ENCODE peak calls at places on chromosomes 5 and 9, in six cellular contexts. G, C, X, J, K and S are unnamed samples.

GRCh38 chr5:373710-374602 is 52.4 kb downstream of the AHRR start:
- DNase-seq in C (no peak), K (no peak), G (peak), X (peak), J (peak), S (no peak)

GRCh38 chr9:77019010-77019809 is at the start of gene FOXB2:
- DNase-seq in G (no peak), J (no peak), X (no peak), C (no peak), K (no peak), S (no peak)

GRCh38 chr5:172733179-172733973 is 37.6 kb downstream of the DUSP1 start:
- DNase-seq in J (no peak), C (peak), G (no peak), K (peak), X (no peak), S (peak)

GRCh38 chr9:23447944-23448343 is 378.1 kb downstream of the ELAVL2 start:
- DNase-seq in X (no peak), G (no peak), C (no peak), J (no peak), K (no peak), S (no peak)

GRCh38 chr9:569276-569675 is 272.2 kb upstream of the DMRT1 start:
- DNase-seq in J (no peak), X (no peak), K (no peak), G (no peak), C (no peak), S (no peak)

GRCh38 chr9:37262410-37262809 is 142.0 kb downstream of the ZCCHC7 start:
- DNase-seq in K (peak), J (no peak), C (no peak), G (peak), X (no peak), S (no peak)

GRCh38 chr5:88660947-88661869 is 221.8 kb downstream of the MEF2C start:
- DNase-seq in C (no peak), K (no peak), J (no peak), G (peak), X (no peak), S (no peak)

GRCh38 chr9:34907044-34907443 is 51.0 kb upstream of the PHF24 start:
- DNase-seq in K (no peak), J (no peak), C (no peak), X (no peak), G (no peak), S (no peak)

GRCh38 chr9:113219186-113219936 is 1.7 kb downstream of the FKBP15 start:
- DNase-seq in X (no peak), K (no peak), G (no peak), C (no peak), J (no peak), S (no peak)

GRCh38 chr5:80438739-80439138 is 30.9 kb downstream of the ZFYVE16 start:
- DNase-seq in G (no peak), X (no peak), C (no peak), J (no peak), K (no peak), S (no peak)

GRCh38 chr5:133048993-133049725 is 2.7 kb upstream of the HSPA4 start:
- DNase-seq in X (no peak), G (no peak), K (no peak), J (no peak), C (no peak), S (no peak)

GRCh38 chr9:126833710-126834345 is 26.6 kb upstream of the ZBTB34 start:
- DNase-seq in J (no peak), G (no peak), C (no peak), K (no peak), X (no peak), S (no peak)

GRCh38 chr9:87498816-87499454 is 1.3 kb downstream of the DAPK1 start:
- DNase-seq in G (peak), J (no peak), X (no peak), C (no peak), K (no peak), S (no peak)

GRCh38 chr5:172679621-172680212 is 38.7 kb downstream of the NEURL1B start:
- DNase-seq in K (no peak), G (no peak), C (no peak), X (no peak), J (no peak), S (no peak)

GRCh38 chr5:158543539-158544387 is 556.0 kb downstream of the EBF1 start:
- DNase-seq in K (no peak), G (no peak), C (no peak), X (no peak), J (no peak), S (no peak)

GRCh38 chr5:67730917-67731474 is 484.6 kb upstream of the PIK3R1 start:
- DNase-seq in G (peak), J (no peak), X (no peak), C (no peak), K (no peak), S (no peak)

GRCh38 chr9:93820667-93821306 is 134.4 kb downstream of the BARX1 start:
- DNase-seq in J (no peak), G (peak), C (no peak), X (no peak), K (no peak), S (no peak)

GRCh38 chr9:1373445-1373844 is 323.3 kb downstream of the DMRT2 start:
- DNase-seq in K (no peak), G (no peak), X (no peak), C (no peak), J (no peak), S (no peak)

GRCh38 chr9:136318111-136318768 is 9.1 kb upstream of the GPSM1 start:
- DNase-seq in J (no peak), K (no peak), G (no peak), X (no peak), C (no peak), S (no peak)

GRCh38 chr5:55236800-55237199 is 3.4 kb upstream of the CCNO start:
- DNase-seq in J (no peak), C (no peak), X (no peak), K (no peak), G (no peak), S (no peak)

GRCh38 chr9:112582863-112583262 is 96.2 kb downstream of the KIAA1958 start:
- DNase-seq in X (no peak), K (no peak), J (no peak), C (no peak), G (no peak), S (no peak)

GRCh38 chr5:116389601-116390000 is 185.0 kb downstream of the SEMA6A start:
- DNase-seq in K (no peak), J (no peak), G (no peak), C (no peak), X (no peak), S (no peak)

GRCh38 chr5:158313027-158313738 is 454.2 kb upstream of the CLINT1 start:
- DNase-seq in K (no peak), J (no peak), G (no peak), X (no peak), C (no peak), S (no peak)

GRCh38 chr5:42494414-42494813 is 71.2 kb downstream of the GHR start:
- DNase-seq in J (no peak), X (no peak), C (no peak), K (no peak), G (no peak), S (no peak)

GRCh38 chr9:128081052-128081451 is 13.0 kb downstream of the SLC25A25 start:
- DNase-seq in K (peak), G (no peak), X (no peak), C (peak), J (no peak), S (no peak)

GRCh38 chr9:110115868-110116542 is 92.0 kb downstream of the C9orf152 start:
- DNase-seq in X (no peak), K (no peak), C (no peak), G (no peak), J (no peak), S (no peak)

GRCh38 chr5:143634689-143635088 is 177.3 kb upstream of the HMHB1 start:
- DNase-seq in J (no peak), K (no peak), G (no peak), C (no peak), X (no peak), S (no peak)

GRCh38 chr9:137728444-137729311 is 109.9 kb downstream of the EHMT1 start:
- DNase-seq in G (no peak), J (no peak), C (peak), K (no peak), X (no peak), S (no peak)

DNA sequence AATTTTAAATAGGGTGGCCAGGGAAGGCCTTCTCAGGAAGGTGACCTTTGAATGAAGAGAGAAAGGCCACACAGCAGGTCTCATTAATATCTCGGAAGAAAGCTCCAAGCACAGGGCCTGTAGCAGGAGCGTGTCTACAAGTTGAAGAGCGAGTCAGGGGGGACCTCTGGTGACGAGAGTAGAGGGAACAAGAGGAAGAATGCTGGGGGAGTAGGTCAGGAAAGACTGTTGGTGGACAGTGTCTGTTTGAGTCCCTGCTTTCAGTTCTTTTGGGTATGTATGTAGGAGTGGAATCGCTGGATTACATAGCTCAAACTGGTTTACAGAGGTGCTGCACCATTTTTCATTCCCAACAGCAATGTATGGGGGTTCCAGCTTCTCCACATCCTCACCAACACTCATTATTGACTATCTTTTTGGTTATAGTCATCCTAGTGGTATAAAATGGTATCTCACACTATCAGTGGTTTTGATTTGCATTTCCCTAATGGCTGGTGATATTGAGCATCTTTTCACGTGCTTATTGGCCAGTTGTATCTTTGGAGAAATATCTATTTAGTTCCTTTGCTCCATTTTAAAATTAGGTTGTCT is 55.8 kb downstream of the NUP214 start:
- DNase-seq in J (no peak), C (no peak), X (no peak), G (peak), K (no peak), S (no peak)
- TF ChIP-seq CTCF in J (peak), C (no peak), X (no peak), G (no peak), K (peak), S (no peak)

GRCh38 chr5:138755084-138755748 is 2.0 kb downstream of the CTNNA1 start:
- DNase-seq in G (no peak), C (no peak), J (no peak), K (no peak), X (no peak), S (no peak)

GRCh38 chr5:138753794-138754698 is 821 bp downstream of the CTNNA1 start:
- DNase-seq in K (no peak), J (no peak), X (peak), G (peak), C (peak), S (peak)

GRCh38 chr5:138760448-138761110 is 7.4 kb downstream of the CTNNA1 start:
- DNase-seq in J (no peak), X (no peak), K (no peak), G (no peak), C (no peak), S (no peak)

GRCh38 chr5:138754699-138755057 is 1.5 kb downstream of the CTNNA1 start:
- DNase-seq in C (no peak), J (no peak), K (no peak), G (no peak), X (no peak), S (no peak)

GRCh38 chr5:138757061-138757776 is 4.0 kb downstream of the CTNNA1 start:
- DNase-seq in G (no peak), J (no peak), C (no peak), X (no peak), K (no peak), S (no peak)
- TF ChIP-seq CTCF in G (no peak), J (no peak), C (no peak), X (no peak), K (no peak), S (no peak)

GRCh38 chr5:4674176-4674575 is 466.0 kb upstream of the ADAMTS16 start:
- DNase-seq in G (peak), C (no peak), J (no peak), X (no peak), K (no peak), S (no peak)
- TF ChIP-seq CTCF in G (no peak), C (no peak), J (no peak), X (no peak), K (no peak), S (no peak)

GRCh38 chr5:109406719-109407118 is 3.1 kb downstream of the PJA2 start:
- DNase-seq in K (no peak), J (no peak), G (no peak), C (no peak), X (no peak), S (no peak)
- TF ChIP-seq CTCF in K (no peak), J (no peak), G (no peak), C (no peak), X (no peak), S (no peak)

GRCh38 chr5:14582797-14583137 is 1.2 kb downstream of the OTULINL start:
- DNase-seq in K (no peak), G (no peak), J (no peak), X (no peak), C (no peak), S (no peak)

GRCh38 chr5:14581333-14581890 is at the start of gene OTULINL:
- DNase-seq in X (peak), K (peak), G (peak), C (peak), J (peak), S (peak)

GRCh38 chr5:14580037-14581034 is 1.3 kb upstream of the OTULINL start:
- DNase-seq in K (no peak), J (no peak), C (no peak), X (no peak), G (no peak), S (no peak)

GRCh38 chr5:14584848-14585247 is 3.3 kb downstream of the OTULINL start:
- DNase-seq in G (no peak), X (no peak), K (no peak), J (no peak), C (peak), S (no peak)

GRCh38 chr5:14581891-14582796 is 552 bp downstream of the OTULINL start:
- DNase-seq in K (no peak), J (peak), C (peak), G (peak), X (peak), S (no peak)
- TF ChIP-seq CTCF in K (peak), J (peak), C (peak), G (peak), X (peak), S (no peak)

DNA sequence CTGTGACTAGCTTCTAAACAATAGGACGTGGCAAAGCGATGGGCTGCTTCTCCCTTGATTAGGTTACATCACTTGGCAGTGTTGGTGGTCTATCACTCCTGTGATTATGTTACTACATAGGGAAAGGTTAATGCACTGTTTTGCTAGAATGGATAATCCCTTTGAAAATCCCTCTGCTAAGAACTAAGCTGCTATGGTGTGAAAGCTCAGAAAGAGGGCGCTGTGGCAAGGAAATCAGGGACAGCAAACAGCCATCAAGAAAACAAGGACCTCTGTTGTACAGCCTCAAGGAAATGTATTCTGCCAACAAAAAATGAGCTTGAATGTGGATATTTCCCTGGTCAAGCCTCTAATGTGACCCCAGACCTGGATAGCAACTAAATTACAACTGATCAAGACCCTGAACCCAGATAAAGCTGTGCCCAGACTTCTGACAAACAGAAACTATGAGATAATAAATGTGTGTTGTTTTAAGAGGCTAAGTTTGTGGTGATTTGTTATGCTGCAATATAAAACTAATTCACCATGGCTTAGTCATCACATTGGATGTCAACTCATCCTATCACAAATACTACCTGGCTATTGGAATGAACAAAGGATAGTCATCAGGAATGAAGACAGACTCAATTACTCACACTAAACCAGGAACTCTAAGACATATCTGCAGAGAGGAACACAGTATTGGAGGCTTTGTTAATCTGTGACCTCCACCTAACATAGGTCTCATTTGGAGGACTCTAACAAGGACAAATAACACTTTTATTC is 1215.9 kb downstream of the EFNA5 start:
- DNase-seq in G (peak), J (no peak), C (no peak), K (no peak), X (no peak), S (no peak)
- TF ChIP-seq CTCF in G (peak), J (no peak), C (no peak), K (peak), X (no peak), S (no peak)

GRCh38 chr5:24005384-24005783 is 498.0 kb downstream of the PRDM9 start:
- DNase-seq in X (no peak), J (no peak), C (no peak), K (no peak), G (no peak), S (no peak)
- TF ChIP-seq CTCF in X (no peak), J (no peak), C (peak), K (no peak), G (no peak), S (no peak)